ENCODE peak calls at places on chromosomes 4 and X, in five cellular contexts. M is ureter; W is CD8-positive, alpha-beta T cell; V is bronchial epithelial cell; B is mammary epithelial cell. E is an unnamed sample.

GRCh38 chrX:10103023-10103422 is 53.8 kb upstream of the CLCN4 start:
- DNase-seq in M (no peak), W (no peak), V (no peak), B (no peak), E (no peak)

GRCh38 chr4:32775049-32775448 is 2054.9 kb downstream of the PCDH7 start:
- DNase-seq in M (no peak), W (no peak), V (peak; percentile 61), B (no peak), E (no peak)

GRCh38 chrX:48927736-48928382 is 9.0 kb upstream of the PIM2 start:
- DNase-seq in M (no peak), W (no peak), V (no peak), B (no peak), E (no peak)

GRCh38 chr4:145805490-145805889 is 125.5 kb downstream of the C4orf51 start:
- DNase-seq in M (no peak), W (no peak), V (peak; percentile 38), B (peak; percentile 74), E (no peak)

GRCh38 chrX:115563633-115564182 is 2.7 kb downstream of the PLS3 start:
- DNase-seq in M (no peak), W (no peak), V (no peak), B (no peak), E (no peak)

GRCh38 chr4:145279122-145279960 is 99.0 kb upstream of the OTUD4 start:
- DNase-seq in M (no peak), W (no peak), V (peak; percentile 94), B (peak; percentile 65), E (peak; percentile 13)

GRCh38 chr4:177480796-177481195 is 38.6 kb upstream of the AGA start:
- DNase-seq in M (no peak), W (no peak), V (peak; percentile 55), B (peak; percentile 29), E (no peak)

GRCh38 chr4:164501074-164501473 is 252.9 kb upstream of the SMIM31 start:
- DNase-seq in M (no peak), W (no peak), V (peak; percentile 83), B (peak; percentile 41), E (no peak)

GRCh38 chr4:169246957-169247396 is 23.8 kb downstream of the SH3RF1 start:
- DNase-seq in M (no peak), W (no peak), V (no peak), B (no peak), E (no peak)

GRCh38 chrX:1449581-1450149 is 3.0 kb downstream of the ASMTL start:
- DNase-seq in M (peak; percentile 13), W (no peak), V (no peak), B (no peak), E (no peak)

GRCh38 chr4:6480532-6481088 is 8.2 kb upstream of the PPP2R2C start:
- DNase-seq in M (no peak), W (no peak), V (peak; percentile 54), B (peak; percentile 28), E (no peak)